ENCODE peak calls at places on chromosome 16, in seven cellular contexts. B is NCI-H1092, P is HEK293T, S is RWPE1, A is T-helper 2 cell, I is AG08395, K is T-helper 1 cell. J is an unnamed sample.
A peak's percentile ranks its signal among the peaks of the same experiment; 100 is the strongest.

GRCh38 chr16:87764600-87765472 is 950 bp downstream of the KLHDC4 start:
- DNase-seq in A (peak; percentile 85), B (no peak), I (no peak), S (no peak), P (peak; percentile 26), K (no peak), J (no peak)

GRCh38 chr16:83899272-83899897 is 470 bp downstream of the MLYCD start:
- DNase-seq in K (no peak), S (peak; percentile 48), I (peak; percentile 60), P (peak; percentile 62), B (peak; percentile 21), A (peak; percentile 21), J (peak; percentile 84)

GRCh38 chr16:17591655-17592405 is 121.1 kb upstream of the XYLT1 start:
- DNase-seq in I (no peak), S (no peak), P (no peak), B (no peak), A (peak; percentile 63), K (no peak), J (no peak)

GRCh38 chr16:46729326-46729995 is 18.7 kb downstream of the MYLK3 start:
- DNase-seq in A (no peak), P (no peak), B (no peak), K (no peak), I (no peak), S (no peak), J (no peak)

GRCh38 chr16:4339455-4339854 is 11.7 kb downstream of the PAM16 start:
- DNase-seq in S (no peak), P (no peak), A (no peak), B (no peak), K (no peak), I (no peak), J (no peak)

GRCh38 chr16:78761427-78761826 is 662.0 kb downstream of the WWOX start:
- DNase-seq in I (no peak), S (no peak), P (no peak), B (no peak), A (no peak), K (no peak), J (no peak)

GRCh38 chr16:56689171-56689570 is 6.9 kb downstream of the MT1X start:
- DNase-seq in S (no peak), K (no peak), I (no peak), B (no peak), P (no peak), A (no peak), J (no peak)

GRCh38 chr16:88792078-88792550 is 7.1 kb upstream of the PIEZO1 start:
- DNase-seq in P (no peak), S (no peak), A (no peak), I (no peak), K (no peak), B (no peak), J (no peak)

GRCh38 chr16:57133911-57134310 is 41.5 kb downstream of the CPNE2 start:
- DNase-seq in P (no peak), K (no peak), A (no peak), S (no peak), B (no peak), I (no peak), J (no peak)

GRCh38 chr16:4676826-4677225 is 16.5 kb upstream of the NUDT16L1 start:
- DNase-seq in B (no peak), A (no peak), K (no peak), S (no peak), I (no peak), P (no peak), J (no peak)

GRCh38 chr16:69240336-69240735 is 53.4 kb downstream of the SNTB2 start:
- DNase-seq in K (no peak), P (no peak), I (peak; percentile 35), B (no peak), S (no peak), A (no peak), J (no peak)

GRCh38 chr16:74667215-74667765 is 613 bp upstream of the RFWD3 start:
- DNase-seq in P (no peak), S (peak; percentile 17), I (peak; percentile 21), K (no peak), A (peak; percentile 34), B (peak; percentile 15), J (peak; percentile 75)

GRCh38 chr16:57038151-57038550 is 48.8 kb downstream of the NLRC5 start:
- DNase-seq in I (no peak), B (no peak), A (no peak), K (no peak), P (no peak), S (no peak), J (no peak)

GRCh38 chr16:2475413-2476344 is 752 bp downstream of the TBC1D24 start:
- DNase-seq in A (peak; percentile 22), I (no peak), B (no peak), P (no peak), K (no peak), S (no peak), J (peak; percentile 40)

J was measured in retina.